ENCODE peak calls at places on chromosomes 16 and 17, in six cellular contexts. G is GM12891, N is H1, U is HepG2, P is K562, V is GM12878. Y is an unnamed sample.

GRCh38 chr16:88941933-88942909 is 34.8 kb downstream of the CBFA2T3 start:
- DNase-seq in P (no peak), U (no peak), V (no peak), N (peak; percentile 83), G (peak; percentile 96), Y (peak; percentile 95)

GRCh38 chr17:77151236-77151635 is 10.5 kb downstream of the SEC14L1 start:
- DNase-seq in V (no peak), U (no peak), G (no peak), P (no peak), N (no peak), Y (no peak)

GRCh38 chr17:68334393-68334792 is 43.1 kb downstream of the ARSG start:
- DNase-seq in N (no peak), V (no peak), U (no peak), G (no peak), P (no peak), Y (no peak)

GRCh38 chr17:81094744-81095607 is 60.0 kb downstream of the BAIAP2 start:
- DNase-seq in N (peak; percentile 76), U (peak; percentile 90), V (peak; percentile 21), G (no peak), P (peak; percentile 88), Y (no peak)

GRCh38 chr17:7703584-7704574 is 1.1 kb upstream of the EFNB3 start:
- DNase-seq in N (peak; percentile 77), G (no peak), P (peak; percentile 36), V (no peak), U (peak; percentile 18), Y (no peak)

GRCh38 chr17:55308613-55309332 is 44.0 kb downstream of the HLF start:
- DNase-seq in V (no peak), U (no peak), P (no peak), N (no peak), G (no peak), Y (no peak)

GRCh38 chr17:62714016-62714777 is 86.7 kb downstream of the MRC2 start:
- DNase-seq in N (no peak), P (no peak), U (no peak), V (no peak), G (no peak), Y (no peak)

GRCh38 chr16:63998-64913 is 8.2 kb downstream of the RHBDF1 start:
- DNase-seq in U (no peak), P (no peak), N (no peak), V (no peak), G (no peak), Y (no peak)

GRCh38 chr16:51048544-51048943 is 102.5 kb downstream of the SALL1 start:
- DNase-seq in P (peak; percentile 28), N (no peak), U (no peak), V (no peak), G (no peak), Y (no peak)

GRCh38 chr17:77772461-77772897 is 186.0 kb upstream of the TNRC6C start:
- DNase-seq in U (peak; percentile 56), N (peak; percentile 87), P (peak; percentile 89), G (peak; percentile 75), V (no peak), Y (peak; percentile 75)

GRCh38 chr16:49961087-49961486 is 63.9 kb upstream of the CNEP1R1 start:
- DNase-seq in G (no peak), P (no peak), N (no peak), V (no peak), U (no peak), Y (no peak)

GRCh38 chr17:6627019-6627418 is 13.5 kb downstream of the KIAA0753 start:
- DNase-seq in U (no peak), V (no peak), P (no peak), N (no peak), G (no peak), Y (no peak)

GRCh38 chr17:4420692-4421131 is 13.0 kb upstream of the SPNS3 start:
- DNase-seq in N (peak; percentile 74), G (peak; percentile 68), U (peak; percentile 73), P (peak; percentile 70), V (peak; percentile 37), Y (peak; percentile 61)

DNA sequence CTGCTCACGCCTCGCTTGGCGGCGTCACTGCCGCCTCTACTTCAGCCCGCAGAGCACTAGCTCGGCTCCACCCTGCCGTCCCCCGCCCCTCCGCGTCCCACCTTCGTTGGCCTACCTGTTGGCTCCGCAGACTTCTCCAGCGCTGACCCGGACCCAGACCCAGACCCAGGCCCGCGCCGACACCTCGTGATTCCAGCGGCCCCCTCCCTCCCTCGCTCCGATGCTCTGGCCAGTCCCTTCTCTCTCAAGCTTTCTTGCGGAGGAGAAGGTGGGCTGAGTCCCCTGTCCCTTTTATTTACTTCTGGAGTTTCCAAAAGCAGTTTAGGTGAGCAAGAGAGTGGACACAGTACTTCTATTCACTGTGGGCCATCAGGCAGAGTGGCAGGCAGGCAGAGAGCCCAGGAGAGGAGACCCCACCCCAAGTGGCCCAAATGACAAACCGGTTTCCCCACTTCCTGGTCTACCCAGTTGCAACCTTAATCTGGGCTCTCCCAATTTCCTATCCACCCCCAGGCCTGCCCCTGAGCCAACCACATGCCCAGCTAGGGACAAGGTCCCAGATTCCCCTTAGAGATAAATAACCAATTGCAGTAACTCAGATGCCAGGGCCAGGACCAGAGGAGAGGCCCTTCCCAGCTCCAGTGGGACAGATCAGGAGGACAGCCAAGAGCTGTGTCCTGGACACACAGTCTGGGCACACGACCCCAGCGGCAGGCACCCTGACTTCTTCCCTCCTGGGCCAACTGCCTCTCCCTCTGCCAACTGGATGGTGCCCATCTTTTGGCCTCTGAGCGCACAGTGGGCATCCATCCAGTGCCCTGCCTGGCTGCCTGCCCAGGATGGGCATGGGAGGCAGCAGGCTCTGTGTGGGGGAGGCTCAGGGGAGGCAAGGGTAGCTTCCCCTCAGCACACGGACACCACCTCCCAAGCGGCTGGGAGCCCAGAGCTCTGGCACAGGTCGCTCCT is 1.2 kb upstream of the SRCIN1 start:
- DNase-seq in N (no peak), U (no peak), G (no peak), P (no peak), V (no peak), Y (no peak)
- TF ChIP-seq POLR2A in N (peak; percentile 4), U (peak; percentile 34), G (no peak), P (no peak), V (no peak), Y (no peak)

DNA sequence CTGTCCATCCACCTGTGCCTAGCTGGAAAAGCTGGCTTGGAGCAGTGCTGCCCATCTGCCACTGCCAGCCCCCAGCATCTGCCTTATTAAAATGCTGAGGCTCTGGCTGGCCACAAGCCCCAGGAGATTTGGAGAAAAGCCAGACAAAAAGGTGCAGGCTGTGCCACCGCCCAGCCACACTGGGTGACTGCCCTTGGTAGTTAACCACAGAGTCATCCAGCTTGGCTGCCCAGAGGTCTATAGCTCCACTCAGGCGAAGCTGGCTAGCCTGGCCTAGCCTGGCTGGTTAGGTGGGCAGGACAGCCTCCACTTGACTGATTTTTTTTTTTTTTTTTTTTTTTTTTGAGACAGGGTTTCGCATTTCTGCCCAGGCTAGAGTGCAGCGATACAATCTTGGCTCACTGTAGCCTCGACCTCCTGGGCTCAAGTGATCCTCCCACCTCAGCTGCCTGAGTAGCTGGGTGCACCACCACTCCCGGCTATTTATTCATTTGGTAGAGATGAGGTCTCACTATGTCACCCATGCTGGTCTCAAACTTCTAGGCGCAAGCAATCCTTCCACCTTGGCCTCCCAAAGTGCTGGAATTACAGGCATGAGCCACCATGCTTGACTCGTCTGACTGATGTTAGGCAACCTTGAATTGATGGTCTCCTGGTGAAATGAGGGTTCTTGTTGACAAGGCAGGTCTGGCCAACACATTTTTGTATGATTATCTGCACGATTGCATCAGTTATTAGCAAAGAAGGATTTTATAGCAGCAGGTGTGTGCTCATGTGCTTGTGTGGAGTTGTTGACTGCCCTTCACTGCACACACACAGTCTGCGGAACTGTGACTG is 103.8 kb downstream of the RAB11FIP4 start:
- DNase-seq in V (no peak), N (no peak), P (no peak), G (no peak), U (no peak), Y (no peak)
- TF ChIP-seq POLR2AphosphoS5 in V (no peak), N (no peak), P (no peak), G (no peak), U (no peak), Y (no peak)

DNA sequence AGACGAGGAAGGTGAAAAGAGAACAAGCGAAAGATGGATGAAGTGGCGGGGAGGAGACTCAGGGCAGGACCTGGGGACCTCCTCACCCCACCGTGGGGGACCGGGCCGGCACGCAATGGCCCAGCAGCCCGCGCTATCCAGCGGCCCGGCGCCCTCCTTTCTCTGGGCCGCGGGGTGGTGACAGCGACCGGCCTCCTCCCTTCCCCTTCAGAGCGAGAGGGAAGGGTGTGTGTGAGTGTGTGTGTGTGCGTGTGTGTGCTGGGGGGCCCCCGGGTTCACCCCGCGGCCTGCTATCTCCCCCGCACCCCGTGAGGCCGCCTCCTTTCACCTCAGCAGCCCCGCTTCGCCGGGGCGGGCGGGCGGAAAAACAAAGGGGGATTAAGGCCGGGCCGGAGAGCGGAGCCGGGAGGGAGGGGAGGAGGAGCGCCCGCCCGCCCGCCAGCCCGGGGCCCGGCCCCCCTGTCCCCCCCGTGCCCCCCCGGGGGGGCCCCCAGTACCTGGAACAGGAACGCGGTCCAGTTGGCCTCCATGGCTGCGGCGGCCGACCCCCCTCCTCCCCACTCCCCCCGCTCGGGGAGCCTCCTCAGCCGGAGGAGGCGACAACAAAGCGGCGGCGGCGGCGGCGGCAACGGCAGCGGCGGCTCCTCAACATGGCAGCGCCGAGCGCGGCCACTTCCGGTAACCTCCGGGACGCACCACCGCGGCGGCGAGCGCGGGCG is at the start of gene VEZF1:
- DNase-seq in N (no peak), U (peak; percentile 68), G (peak; percentile 73), V (no peak), P (peak; percentile 88), Y (peak; percentile 72)
- TF ChIP-seq TAF1 in N (peak; percentile 49), U (peak; percentile 52), G (no peak), V (no peak), P (no peak), Y (no peak)

GRCh38 chr17:72363336-72363620 is 242.5 kb downstream of the SOX9 start:
- DNase-seq in N (no peak), G (no peak), U (no peak), P (no peak), V (no peak), Y (no peak)

GRCh38 chr17:72361892-72362291 is 241.1 kb downstream of the SOX9 start:
- DNase-seq in G (no peak), V (no peak), P (no peak), N (no peak), U (no peak), Y (no peak)

GRCh38 chr17:72359811-72360210 is 239.0 kb downstream of the SOX9 start:
- DNase-seq in V (no peak), U (no peak), P (no peak), N (no peak), G (no peak), Y (no peak)

GRCh38 chr17:72360386-72360940 is 239.6 kb downstream of the SOX9 start:
- DNase-seq in U (peak; percentile 29), P (no peak), G (no peak), V (no peak), N (no peak), Y (no peak)

DNA sequence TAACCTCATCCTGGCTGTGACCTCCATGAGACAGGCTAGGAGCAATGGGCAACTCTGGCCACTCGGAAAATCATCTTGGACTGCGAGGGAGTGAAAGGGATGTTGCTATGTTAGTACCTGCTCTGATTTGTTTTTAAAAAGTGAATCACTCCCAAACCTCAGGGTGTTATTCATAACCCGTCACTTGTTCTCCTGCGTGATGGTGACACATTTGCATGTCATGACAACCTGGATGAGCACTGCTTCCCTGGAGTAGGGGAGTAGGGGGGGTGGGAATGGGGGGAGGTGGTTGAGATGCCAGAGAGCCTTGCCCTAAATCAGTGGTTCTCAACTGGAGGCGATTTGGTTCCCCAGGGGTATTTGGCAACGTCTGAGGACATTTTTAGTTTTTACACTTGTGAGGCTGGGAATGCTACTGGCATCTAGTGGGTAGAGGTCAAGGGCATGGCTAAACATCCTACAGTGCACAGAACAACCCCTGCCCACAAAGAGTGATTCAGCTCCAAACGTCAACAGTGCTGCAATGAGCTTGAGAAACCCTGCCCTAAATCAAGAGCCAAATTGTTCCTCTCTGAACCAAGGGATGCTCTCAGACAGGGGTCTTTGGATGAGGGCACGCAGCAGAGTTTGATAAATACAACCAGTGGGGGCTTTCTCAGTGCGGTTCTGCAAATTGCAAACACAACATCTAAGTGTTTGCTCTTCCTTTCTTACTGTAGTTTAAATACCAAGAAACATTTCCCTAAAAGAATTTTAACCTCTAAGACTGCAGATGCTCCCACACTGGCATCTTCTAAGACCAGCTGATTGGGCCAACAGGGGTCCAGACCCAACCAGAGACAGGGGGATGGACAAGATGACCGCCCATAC is 241.9 kb downstream of the SOX9 start:
- DNase-seq in U (peak; percentile 85), V (no peak), N (no peak), G (no peak), P (no peak), Y (no peak)
- TF ChIP-seq POLR2A in U (no peak), V (no peak), N (no peak), G (no peak), P (no peak), Y (no peak)

Y was measured in GM12892.